ENCODE peak calls at places on chromosomes 4 and X, in six cellular contexts. I is activated T-helper 1 cell treated with anti-CD3 and anti-CD28 coated beads, Interleukin-2, amount 50 U/mL, for 16 hours; C is epithelial cell of esophagus; X is iPS DF 19.7; H is SK-N-DZ; R is stimulated activated CD4-positive, alpha-beta T cell treated with anti-CD3 and anti-CD28 coated beads, TNF-alpha, amount 100 ng/mL, for 1 hour. O is an unnamed sample.

GRCh38 chr4:78784255-78784654 is 8.1 kb downstream of the BMP2K start:
- DNase-seq in X (no peak), H (no peak), C (peak), R (no peak), I (no peak), O (no peak)

GRCh38 chr4:74228691-74229640 is 71.0 kb downstream of the MTHFD2L start:
- DNase-seq in X (no peak), R (peak), I (peak), C (peak), H (peak), O (peak)

GRCh38 chrX:1248381-1249061 is 20.1 kb upstream of the CSF2RA start:
- DNase-seq in R (no peak), C (no peak), X (no peak), H (no peak), I (no peak), O (no peak)

GRCh38 chr4:16835597-16836247 is 62.7 kb downstream of the LDB2 start:
- DNase-seq in X (no peak), R (no peak), I (no peak), H (no peak), C (no peak), O (no peak)

GRCh38 chrX:99939883-99940232 is 470.2 kb downstream of the PCDH19 start:
- DNase-seq in X (no peak), R (no peak), H (no peak), C (no peak), I (no peak), O (no peak)

GRCh38 chr4:128591482-128591881 is 218.0 kb upstream of the JADE1 start:
- DNase-seq in C (peak), R (no peak), H (peak), I (no peak), X (no peak), O (no peak)

GRCh38 chr4:1550122-1551070 is 133.7 kb downstream of the FAM53A start:
- DNase-seq in R (no peak), H (no peak), X (no peak), C (no peak), I (no peak), O (no peak)

GRCh38 chr4:170270628-170271027 is 180.9 kb upstream of the AADAT start:
- DNase-seq in H (no peak), I (no peak), R (no peak), X (no peak), C (no peak), O (no peak)

GRCh38 chrX:97704474-97704873 is 820.8 kb downstream of the RPA4 start:
- DNase-seq in X (no peak), H (no peak), I (no peak), C (no peak), R (no peak), O (no peak)

GRCh38 chrX:65871671-65872311 is 168.1 kb downstream of the VSIG4 start:
- DNase-seq in C (peak), X (peak), R (no peak), I (no peak), H (peak), O (no peak)

GRCh38 chr4:108166441-108167315 is 2.1 kb downstream of the LEF1 start:
- DNase-seq in I (peak), C (no peak), X (no peak), H (peak), R (no peak), O (no peak)

GRCh38 chr4:150371869-150372268 is 210.1 kb upstream of the MAB21L2 start:
- DNase-seq in I (no peak), X (no peak), C (no peak), H (peak), R (no peak), O (no peak)

GRCh38 chrX:100750901-100751300 is 19.0 kb upstream of the SYTL4 start:
- DNase-seq in C (no peak), I (no peak), H (no peak), R (no peak), X (no peak), O (no peak)

O was measured in central memory CD8-positive, alpha-beta T cell.